ENCODE peak calls at places on chromosomes 12 and 14, in ten cellular contexts. V is PC-3; N is PC-9; X is CD4-positive, CD25-positive, alpha-beta regulatory T cell; P is IMR-90; L is neural progenitor cell; G is adipocyte; B is CD8-positive, alpha-beta T cell; S is effector memory CD4-positive, alpha-beta T cell; H is MM.1S. E is an unnamed sample. For H3K27me3 and H3K4me1, the result is how much of the 10 kb centered on the place peaks cover.

GRCh38 chr14:70708717-70709570 is 67.2 kb downstream of the TTC9 start:
- DNase-seq in V (no peak), N (no peak), X (no peak), P (no peak), L (no peak), G (no peak), B (no peak), S (no peak), H (no peak), E (no peak)

GRCh38 chr12:106415134-106415533 is 57.6 kb downstream of the POLR3B start:
- DNase-seq in V (peak), N (peak), X (no peak), P (peak), L (no peak), G (no peak), B (no peak), S (no peak), H (no peak), E (no peak)

GRCh38 chr12:62618319-62618718 is 151.7 kb downstream of the MON2 start:
- DNase-seq in V (no peak), N (peak), X (no peak), P (no peak), L (no peak), G (no peak), B (no peak), S (no peak), H (no peak), E (no peak)

GRCh38 chr12:47307680-47308399 is 228.1 kb upstream of the AMIGO2 start:
- DNase-seq in V (peak), N (peak), X (peak), P (peak), L (peak), G (peak), B (peak), S (peak), H (peak), E (no peak)

GRCh38 chr14:69325646-69326265 is 65.8 kb downstream of the GALNT16 start:
- DNase-seq in V (peak), N (no peak), X (no peak), P (no peak), L (no peak), G (no peak), B (no peak), S (no peak), H (no peak), E (no peak)

GRCh38 chr14:65790185-65790815 is 377.8 kb downstream of the FUT8 start:
- DNase-seq in V (no peak), N (no peak), X (no peak), P (no peak), L (no peak), G (no peak), B (no peak), S (no peak), H (no peak), E (no peak)

GRCh38 chr12:47744005-47744651 is 14.6 kb downstream of the RAPGEF3 start:
- DNase-seq in V (peak), N (peak), X (peak), P (no peak), L (peak), G (no peak), B (peak), S (peak), H (peak), E (no peak)

GRCh38 chr12:125120566-125120965 is 55.3 kb downstream of the AACS start:
- DNase-seq in V (no peak), N (no peak), X (no peak), P (no peak), L (no peak), G (no peak), B (no peak), S (no peak), H (no peak), E (no peak)

GRCh38 chr12:91422107-91422506 is 239.5 kb upstream of the DCN start:
- DNase-seq in V (no peak), N (no peak), X (no peak), P (no peak), L (no peak), G (no peak), B (no peak), S (no peak), H (no peak), E (no peak)

GRCh38 chr14:51782412-51782811 is 78.0 kb upstream of the GNG2 start:
- DNase-seq in V (no peak), N (no peak), X (no peak), P (no peak), L (no peak), G (no peak), B (no peak), S (no peak), H (no peak), E (no peak)

GRCh38 chr12:78721906-78722305 is 142.7 kb upstream of the SYT1 start:
- DNase-seq in V (no peak), N (no peak), X (no peak), P (peak), L (no peak), G (no peak), B (no peak), S (no peak), H (no peak), E (no peak)

GRCh38 chr12:176321-177181 is 37.4 kb downstream of the SLC6A12 start:
- DNase-seq in V (peak), N (peak), X (no peak), P (peak), L (no peak), G (peak), B (no peak), S (no peak), H (no peak), E (peak)

GRCh38 chr12:116882742-116883141 is 1.5 kb upstream of the HRK start:
- DNase-seq in V (peak), N (no peak), X (no peak), P (peak), L (peak), G (peak), B (no peak), S (no peak), H (no peak), E (no peak)
- H3K27me3 ChIP-seq in V (under half), N (under half), X (under half), P (half or more), L (half or more), G (half or more), B (under half), S (under half), H (under half), E (under half)

DNA sequence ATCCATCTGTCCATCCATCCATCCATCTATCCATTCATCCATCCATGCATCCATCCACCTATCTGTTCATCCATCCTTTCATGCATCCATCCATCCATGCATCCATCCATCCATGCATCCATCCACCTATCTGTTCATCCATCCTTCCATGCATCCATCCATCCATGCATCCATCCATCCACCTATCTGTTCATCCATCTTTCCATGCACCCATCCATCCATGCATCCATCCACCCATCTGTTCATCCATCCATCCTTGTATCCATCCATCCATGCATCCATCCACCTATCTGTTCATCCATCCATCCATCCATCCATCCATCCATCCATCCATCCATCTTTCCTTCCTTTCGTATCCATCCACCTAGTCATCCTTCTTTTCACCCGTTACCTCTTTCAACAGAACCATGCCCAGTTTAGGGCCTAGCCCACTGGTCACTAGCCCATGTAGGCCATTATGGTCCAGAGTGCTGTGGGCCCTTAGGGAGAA is 66.3 kb downstream of the KIF26A start:
- DNase-seq in V (no peak), N (no peak), X (no peak), P (no peak), L (no peak), G (no peak), B (no peak), S (no peak), H (no peak), E (no peak)
- H3K4me1 ChIP-seq in V (under half), N (under half), X (under half), P (under half), L (under half), G (under half), B (under half), S (under half), H (under half), E (under half)

DNA sequence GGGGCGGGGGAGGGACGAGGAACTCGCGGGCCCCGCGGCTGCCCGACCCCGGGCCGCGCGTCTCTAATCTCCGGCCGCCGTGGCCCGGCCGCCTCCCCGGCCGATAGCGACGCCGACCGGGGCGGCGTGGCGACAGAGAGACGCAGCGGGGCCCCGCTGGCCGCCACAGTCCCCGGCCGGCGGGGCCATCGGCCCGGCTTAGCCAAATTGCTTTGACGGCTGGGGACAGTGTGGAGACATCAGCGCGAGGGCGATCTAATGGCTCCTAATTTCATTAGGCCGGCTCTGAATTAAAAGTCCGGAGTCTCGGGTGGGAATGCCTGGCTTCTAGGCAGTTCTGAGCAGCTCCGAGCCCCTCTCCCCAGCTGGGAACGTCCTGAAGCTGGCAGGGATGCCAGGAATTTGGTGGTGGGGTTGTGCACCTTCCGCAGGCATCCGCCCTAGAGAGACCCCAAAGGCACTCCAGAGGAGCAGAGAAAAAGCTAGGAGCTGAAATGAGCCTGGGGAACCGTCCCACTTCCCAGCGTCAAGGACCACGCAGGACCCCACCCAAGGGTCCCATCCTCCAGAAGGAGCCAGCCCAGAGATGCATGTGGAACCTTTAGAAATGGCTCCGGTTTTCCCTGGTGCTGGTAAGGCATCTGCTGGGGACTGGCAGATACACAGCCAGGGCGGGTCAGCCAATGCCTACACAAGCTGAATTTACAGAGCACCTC is 9.6 kb downstream of the TBX5 start:
- DNase-seq in V (no peak), N (no peak), X (no peak), P (peak), L (peak), G (no peak), B (no peak), S (no peak), H (no peak), E (no peak)
- H3K27me3 ChIP-seq in V (half or more), N (half or more), X (under half), P (under half), L (half or more), G (under half), B (under half), S (under half), H (under half), E (under half)

GRCh38 chr14:75824328-75824727 is 157.5 kb downstream of the TGFB3 start:
- DNase-seq in V (no peak), N (no peak), X (no peak), P (no peak), L (no peak), G (peak), B (no peak), S (no peak), H (peak), E (no peak)

GRCh38 chr14:75826599-75826998 is 155.2 kb downstream of the TGFB3 start:
- DNase-seq in V (peak), N (peak), X (no peak), P (peak), L (no peak), G (no peak), B (no peak), S (no peak), H (no peak), E (no peak)

GRCh38 chr14:75823334-75823733 is 158.5 kb downstream of the TGFB3 start:
- DNase-seq in V (no peak), N (no peak), X (no peak), P (no peak), L (no peak), G (no peak), B (no peak), S (no peak), H (no peak), E (no peak)

GRCh38 chr14:75822522-75823288 is 159.1 kb downstream of the TGFB3 start:
- DNase-seq in V (peak), N (peak), X (no peak), P (peak), L (no peak), G (peak), B (no peak), S (no peak), H (no peak), E (no peak)

GRCh38 chr14:75825147-75825592 is 156.6 kb downstream of the TGFB3 start:
- DNase-seq in V (no peak), N (no peak), X (no peak), P (no peak), L (no peak), G (peak), B (no peak), S (no peak), H (no peak), E (no peak)
- H3K4me1 ChIP-seq in V (half or more), N (under half), X (under half), P (under half), L (under half), G (half or more), B (under half), S (under half), H (under half), E (under half)

GRCh38 chr14:22152901-22153300 is 436.1 kb downstream of the DAD1 start:
- DNase-seq in V (no peak), N (no peak), X (no peak), P (no peak), L (no peak), G (no peak), B (no peak), S (no peak), H (no peak), E (no peak)

GRCh38 chr14:22159049-22159448 is 430.0 kb downstream of the DAD1 start:
- DNase-seq in V (peak), N (peak), X (no peak), P (no peak), L (no peak), G (no peak), B (no peak), S (no peak), H (peak), E (no peak)

GRCh38 chr14:22152161-22152870 is 436.7 kb downstream of the DAD1 start:
- DNase-seq in V (no peak), N (no peak), X (no peak), P (no peak), L (no peak), G (no peak), B (no peak), S (no peak), H (no peak), E (no peak)

GRCh38 chr14:22158560-22158959 is 430.5 kb downstream of the DAD1 start:
- DNase-seq in V (no peak), N (no peak), X (no peak), P (no peak), L (no peak), G (no peak), B (no peak), S (no peak), H (no peak), E (no peak)

GRCh38 chr14:22155582-22155981 is 433.4 kb downstream of the DAD1 start:
- DNase-seq in V (peak), N (peak), X (no peak), P (no peak), L (no peak), G (no peak), B (no peak), S (no peak), H (no peak), E (no peak)
- H3K27me3 ChIP-seq in V (under half), N (under half), X (under half), P (under half), L (under half), G (under half), B (under half), S (under half), H (under half), E (under half)

DNA sequence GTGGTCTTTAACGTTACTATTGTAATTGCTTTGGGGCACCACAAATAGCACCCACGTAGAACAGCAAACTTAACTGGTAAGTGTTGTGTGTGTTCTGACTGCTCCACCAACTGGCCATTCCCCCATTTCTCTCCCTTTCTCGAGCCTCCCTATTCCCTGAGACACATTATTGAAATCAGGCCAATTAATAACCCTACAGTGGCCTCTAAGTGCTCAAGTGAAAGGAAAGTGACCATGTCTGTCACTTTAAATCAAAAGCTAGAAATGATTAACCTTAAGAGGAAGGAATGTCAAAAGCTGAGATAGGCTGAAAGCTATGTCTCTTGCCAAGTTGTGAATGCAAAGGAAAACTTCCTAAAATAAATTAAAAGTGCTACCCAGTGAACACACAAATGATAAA is 22.3 kb downstream of the PPP1R13B start:
- DNase-seq in V (no peak), N (no peak), X (no peak), P (no peak), L (no peak), G (no peak), B (no peak), S (no peak), H (no peak), E (no peak)
- H3K4me1 ChIP-seq in V (under half), N (under half), X (under half), P (under half), L (under half), G (under half), B (under half), S (under half), H (under half), E (under half)

GRCh38 chr14:101557811-101558738 is 3.2 kb upstream of the DIO3 start:
- DNase-seq in V (peak), N (no peak), X (no peak), P (no peak), L (peak), G (no peak), B (no peak), S (no peak), H (no peak), E (no peak)
- H3K27me3 ChIP-seq in V (under half), N (under half), X (under half), P (under half), L (half or more), G (half or more), B (under half), S (under half), H (under half), E (under half)

GRCh38 chr14:99476864-99477263 is 3.8 kb downstream of the SETD3 start:
- DNase-seq in V (peak), N (no peak), X (no peak), P (peak), L (no peak), G (no peak), B (no peak), S (no peak), H (no peak), E (no peak)
- H3K4me1 ChIP-seq in V (under half), N (under half), X (under half), P (under half), L (under half), G (under half), B (under half), S (under half), H (under half), E (half or more)

GRCh38 chr12:132144115-132145071 is at the start of the genes DDX51 and NOC4L:
- DNase-seq in V (peak), N (peak), X (peak), P (peak), L (peak), G (peak), B (peak), S (peak), H (peak), E (peak)
- H3K27me3 ChIP-seq in V (under half), N (under half), X (under half), P (under half), L (under half), G (under half), B (under half), S (under half), H (under half), E (under half)

DNA sequence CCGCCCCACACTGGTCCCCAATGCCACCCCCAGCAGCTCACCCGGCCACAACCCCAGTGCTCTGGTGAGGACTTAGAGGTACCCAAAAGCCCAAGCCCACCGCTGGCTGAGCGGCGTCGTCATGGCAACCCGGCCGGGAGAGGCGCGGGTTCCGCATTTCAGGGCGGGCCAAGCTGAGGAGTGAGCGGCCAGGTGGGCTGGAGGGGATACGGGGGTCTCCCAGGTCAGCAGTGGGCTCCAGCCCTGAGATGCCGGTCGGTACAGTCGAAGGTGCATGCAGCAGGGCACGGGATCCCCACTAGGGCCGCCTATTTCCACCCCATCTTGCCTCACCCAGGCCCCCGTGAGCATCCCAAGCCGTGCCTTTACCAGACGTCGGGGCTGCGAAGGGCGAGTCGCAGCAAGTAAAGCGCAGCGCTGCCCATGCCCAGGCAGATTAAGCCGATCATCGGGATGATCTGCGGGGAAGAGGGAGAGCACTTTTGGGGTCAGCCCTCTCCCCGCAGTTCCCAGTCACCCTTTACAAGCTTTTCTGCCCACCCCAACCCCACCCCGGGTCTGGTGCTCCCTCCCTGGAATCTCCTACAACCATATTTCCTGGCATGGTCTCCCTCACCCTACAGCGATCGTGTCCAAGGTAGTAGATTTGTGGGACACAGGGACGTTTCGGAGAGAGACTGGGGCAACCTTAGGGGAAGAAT is 6.9 kb downstream of the SHMT2 start:
- DNase-seq in V (no peak), N (no peak), X (no peak), P (no peak), L (peak), G (no peak), B (no peak), S (no peak), H (no peak), E (peak)
- H3K4me1 ChIP-seq in V (under half), N (under half), X (half or more), P (under half), L (half or more), G (under half), B (half or more), S (under half), H (under half), E (under half)